ENCODE peak calls at places on chromosomes 12 and 14, in seven cellular contexts. One of them, this sample, is unnamed.
A peak's percentile ranks its signal among the peaks of the same experiment; 100 is the strongest.

GRCh38 chr14:37870947-37871346 is 275.5 kb downstream of the TTC6 start:
- DNase-seq in CD4-positive, alpha-beta memory T cell: no peak
- DNase-seq in CD8-positive, alpha-beta T cell: no peak
- DNase-seq in cardiac muscle cell: no peak
- DNase-seq in OCI-LY7: no peak
- DNase-seq in transverse colon: no peak
- DNase-seq in spleen: no peak
- DNase-seq in this sample: no peak

GRCh38 chr12:107610030-107610859 is 75.4 kb upstream of the PWP1 start:
- DNase-seq in cardiac muscle cell: peak; percentile 44
- DNase-seq in OCI-LY7: peak; percentile 38
- DNase-seq in transverse colon: no peak
- DNase-seq in spleen: no peak
- DNase-seq in CD4-positive, alpha-beta memory T cell: no peak
- DNase-seq in CD8-positive, alpha-beta T cell: no peak
- DNase-seq in this sample: no peak

GRCh38 chr14:97788846-97789528 is 991.8 kb downstream of the VRK1 start:
- DNase-seq in spleen: no peak
- DNase-seq in transverse colon: no peak
- DNase-seq in OCI-LY7: no peak
- DNase-seq in CD4-positive, alpha-beta memory T cell: no peak
- DNase-seq in CD8-positive, alpha-beta T cell: no peak
- DNase-seq in cardiac muscle cell: no peak
- DNase-seq in this sample: no peak

GRCh38 chr14:63544641-63545234 is 1.6 kb upstream of the PPP2R5E start:
- DNase-seq in cardiac muscle cell: peak; percentile 50
- DNase-seq in CD8-positive, alpha-beta T cell: no peak
- DNase-seq in spleen: no peak
- DNase-seq in transverse colon: no peak
- DNase-seq in OCI-LY7: peak; percentile 43
- DNase-seq in CD4-positive, alpha-beta memory T cell: no peak
- DNase-seq in this sample: no peak

GRCh38 chr12:91406920-91407341 is 224.3 kb upstream of the DCN start:
- DNase-seq in CD4-positive, alpha-beta memory T cell: no peak
- DNase-seq in cardiac muscle cell: peak; percentile 30
- DNase-seq in OCI-LY7: no peak
- DNase-seq in spleen: no peak
- DNase-seq in CD8-positive, alpha-beta T cell: no peak
- DNase-seq in transverse colon: peak; percentile 10
- DNase-seq in this sample: no peak

GRCh38 chr12:56334490-56334793 is 642 bp upstream of the PAN2 start:
- DNase-seq in CD4-positive, alpha-beta memory T cell: no peak
- DNase-seq in cardiac muscle cell: no peak
- DNase-seq in spleen: no peak
- DNase-seq in transverse colon: no peak
- DNase-seq in CD8-positive, alpha-beta T cell: no peak
- DNase-seq in OCI-LY7: no peak
- DNase-seq in this sample: no peak

GRCh38 chr14:54447231-54447692 is 6.1 kb upstream of the CNIH1 start:
- DNase-seq in OCI-LY7: no peak
- DNase-seq in spleen: no peak
- DNase-seq in cardiac muscle cell: peak; percentile 86
- DNase-seq in CD4-positive, alpha-beta memory T cell: no peak
- DNase-seq in transverse colon: peak; percentile 78
- DNase-seq in CD8-positive, alpha-beta T cell: no peak
- DNase-seq in this sample: no peak

GRCh38 chr12:15584366-15585041 is 204.7 kb downstream of the EPS8 start:
- DNase-seq in transverse colon: no peak
- DNase-seq in spleen: no peak
- DNase-seq in CD8-positive, alpha-beta T cell: peak; percentile 16
- DNase-seq in OCI-LY7: peak; percentile 71
- DNase-seq in cardiac muscle cell: peak; percentile 87
- DNase-seq in CD4-positive, alpha-beta memory T cell: peak; percentile 48
- DNase-seq in this sample: peak; percentile 51

GRCh38 chr14:76320486-76320885 is 55.5 kb upstream of the ESRRB start:
- DNase-seq in CD8-positive, alpha-beta T cell: no peak
- DNase-seq in OCI-LY7: no peak
- DNase-seq in transverse colon: no peak
- DNase-seq in cardiac muscle cell: no peak
- DNase-seq in CD4-positive, alpha-beta memory T cell: no peak
- DNase-seq in spleen: no peak
- DNase-seq in this sample: no peak

GRCh38 chr12:6464531-6464930 is 5.9 kb downstream of the VAMP1 start:
- DNase-seq in transverse colon: no peak
- DNase-seq in OCI-LY7: no peak
- DNase-seq in spleen: no peak
- DNase-seq in cardiac muscle cell: no peak
- DNase-seq in CD4-positive, alpha-beta memory T cell: no peak
- DNase-seq in CD8-positive, alpha-beta T cell: no peak
- DNase-seq in this sample: no peak

GRCh38 chr12:109611223-109611622 is 37.6 kb downstream of the MVK start:
- DNase-seq in cardiac muscle cell: no peak
- DNase-seq in transverse colon: no peak
- DNase-seq in OCI-LY7: no peak
- DNase-seq in CD8-positive, alpha-beta T cell: no peak
- DNase-seq in CD4-positive, alpha-beta memory T cell: no peak
- DNase-seq in spleen: no peak
- DNase-seq in this sample: no peak

GRCh38 chr14:54472291-54472690 is 16.5 kb downstream of the GMFB start:
- DNase-seq in OCI-LY7: no peak
- DNase-seq in cardiac muscle cell: no peak
- DNase-seq in CD8-positive, alpha-beta T cell: no peak
- DNase-seq in CD4-positive, alpha-beta memory T cell: no peak
- DNase-seq in spleen: no peak
- DNase-seq in transverse colon: no peak
- DNase-seq in this sample: no peak

GRCh38 chr12:132218915-132219314 is 74.7 kb downstream of the NOC4L start:
- DNase-seq in transverse colon: no peak
- DNase-seq in CD8-positive, alpha-beta T cell: peak; percentile 47
- DNase-seq in OCI-LY7: peak; percentile 55
- DNase-seq in CD4-positive, alpha-beta memory T cell: peak; percentile 53
- DNase-seq in cardiac muscle cell: no peak
- DNase-seq in spleen: no peak
- DNase-seq in this sample: no peak

GRCh38 chr14:62657376-62657775 is 387.9 kb downstream of the KCNH5 start:
- DNase-seq in transverse colon: no peak
- DNase-seq in CD8-positive, alpha-beta T cell: no peak
- DNase-seq in cardiac muscle cell: no peak
- DNase-seq in spleen: no peak
- DNase-seq in CD4-positive, alpha-beta memory T cell: no peak
- DNase-seq in OCI-LY7: no peak
- DNase-seq in this sample: no peak

GRCh38 chr12:116320839-116321238 is 43.3 kb upstream of the MED13L start:
- DNase-seq in transverse colon: no peak
- DNase-seq in CD8-positive, alpha-beta T cell: no peak
- DNase-seq in CD4-positive, alpha-beta memory T cell: no peak
- DNase-seq in cardiac muscle cell: no peak
- DNase-seq in spleen: no peak
- DNase-seq in OCI-LY7: no peak
- DNase-seq in this sample: no peak
- H3K27ac ChIP-seq in transverse colon: peak overlapping the region; percentile 71
- H3K27ac ChIP-seq in CD8-positive, alpha-beta T cell: no peak overlapping the region
- H3K27ac ChIP-seq in CD4-positive, alpha-beta memory T cell: no peak overlapping the region
- H3K27ac ChIP-seq in cardiac muscle cell: no peak overlapping the region
- H3K27ac ChIP-seq in spleen: no peak overlapping the region
- H3K27ac ChIP-seq in OCI-LY7: no peak overlapping the region
- H3K27ac ChIP-seq in this sample: no peak overlapping the region

DNA sequence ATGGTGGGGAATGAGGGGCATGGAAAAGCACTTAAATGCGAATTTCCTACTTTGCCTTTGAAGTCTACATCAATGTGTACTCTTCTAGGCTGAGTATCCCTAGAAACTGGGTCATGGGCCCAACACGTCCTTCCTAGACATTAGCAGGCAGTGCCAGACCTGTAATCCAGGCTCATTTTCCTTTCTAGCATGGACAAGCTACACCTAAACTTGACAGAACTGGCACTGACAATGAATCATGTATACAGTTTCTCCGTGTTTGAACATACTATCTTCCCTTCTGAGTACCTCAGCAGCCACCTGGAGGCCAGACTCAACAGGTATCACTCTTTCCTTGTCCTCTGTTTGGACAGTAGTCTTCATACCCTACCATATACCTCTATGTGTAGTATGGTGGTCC is 25.8 kb upstream of the PDE1B start:
- DNase-seq in OCI-LY7: no peak
- DNase-seq in CD4-positive, alpha-beta memory T cell: no peak
- DNase-seq in CD8-positive, alpha-beta T cell: no peak
- DNase-seq in transverse colon: no peak
- DNase-seq in spleen: no peak
- DNase-seq in cardiac muscle cell: no peak
- DNase-seq in this sample: no peak
- H3K36me3 ChIP-seq in OCI-LY7: peaks cover 98% of the 10 kb centered on the region
- H3K36me3 ChIP-seq in CD4-positive, alpha-beta memory T cell: peaks cover 92% of the 10 kb centered on the region
- H3K36me3 ChIP-seq in CD8-positive, alpha-beta T cell: peaks cover 95% of the 10 kb centered on the region
- H3K36me3 ChIP-seq in transverse colon: no peaks in the 10 kb centered on the region
- H3K36me3 ChIP-seq in spleen: peaks cover 100% of the 10 kb centered on the region
- H3K36me3 ChIP-seq in cardiac muscle cell: no peaks in the 10 kb centered on the region
- H3K36me3 ChIP-seq in this sample: peaks cover 94% of the 10 kb centered on the region

DNA sequence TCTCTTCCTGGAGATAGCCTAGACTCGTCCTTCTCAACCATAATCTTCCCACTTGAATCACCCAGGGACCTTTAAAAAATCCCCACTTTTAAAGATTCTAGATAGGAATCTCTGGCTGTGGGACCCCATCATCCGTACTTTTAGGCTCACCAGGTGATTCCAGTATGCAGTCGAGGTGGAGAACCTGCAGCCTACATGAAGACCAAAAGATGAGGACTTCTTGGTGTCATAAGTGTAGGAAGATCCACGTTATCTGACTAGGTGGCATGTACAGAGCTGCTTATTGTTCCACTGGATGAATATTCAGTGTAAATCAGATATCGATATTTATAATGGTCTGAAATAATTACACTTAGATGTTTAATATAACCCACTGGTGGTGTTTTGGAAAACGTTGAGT is 2.6 kb downstream of the PRKCH start:
- DNase-seq in spleen: no peak
- DNase-seq in CD8-positive, alpha-beta T cell: no peak
- DNase-seq in cardiac muscle cell: no peak
- DNase-seq in OCI-LY7: no peak
- DNase-seq in CD4-positive, alpha-beta memory T cell: no peak
- DNase-seq in transverse colon: no peak
- DNase-seq in this sample: no peak
- H3K4me3 ChIP-seq in spleen: peak overlapping the region; percentile 65
- H3K4me3 ChIP-seq in CD8-positive, alpha-beta T cell: peak overlapping the region; percentile 90
- H3K4me3 ChIP-seq in cardiac muscle cell: peak overlapping the region; percentile 79
- H3K4me3 ChIP-seq in OCI-LY7: no peak overlapping the region
- H3K4me3 ChIP-seq in CD4-positive, alpha-beta memory T cell: peak overlapping the region; percentile 85
- H3K4me3 ChIP-seq in transverse colon: no peak overlapping the region
- H3K4me3 ChIP-seq in this sample: peak overlapping the region; percentile 76

GRCh38 chr12:726281-727140 is 25.9 kb upstream of the WNK1 start:
- DNase-seq in cardiac muscle cell: no peak
- DNase-seq in OCI-LY7: no peak
- DNase-seq in transverse colon: no peak
- DNase-seq in CD4-positive, alpha-beta memory T cell: no peak
- DNase-seq in spleen: no peak
- DNase-seq in CD8-positive, alpha-beta T cell: no peak
- DNase-seq in this sample: peak; percentile 26
- H3K27ac ChIP-seq in cardiac muscle cell: peak overlapping the region; percentile 18
- H3K27ac ChIP-seq in OCI-LY7: no peak overlapping the region
- H3K27ac ChIP-seq in transverse colon: no peak overlapping the region
- H3K27ac ChIP-seq in CD4-positive, alpha-beta memory T cell: no peak overlapping the region
- H3K27ac ChIP-seq in spleen: no peak overlapping the region
- H3K27ac ChIP-seq in CD8-positive, alpha-beta T cell: no peak overlapping the region
- H3K27ac ChIP-seq in this sample: no peak overlapping the region

This sample was measured in CD8-positive, alpha-beta memory T cell.